ENCODE peak calls at places on chromosomes 4 and X, in seven cellular contexts. One of them, this sample, is unnamed.
A peak's percentile ranks its signal among the peaks of the same experiment; 100 is the strongest.

GRCh38 chr4:139243448-139244365 is 36.3 kb downstream of the MGARP start:
- DNase-seq in iris pigment epithelial cell: peak; percentile 99
- DNase-seq in endothelial cell: no peak
- DNase-seq in activated naive CD4-positive, alpha-beta T cell treated with Interleukin-2 at 50 U/mL for 16 hours: no peak
- DNase-seq in left colon: no peak
- DNase-seq in T-cell: no peak
- DNase-seq in NCI-H1105: no peak
- DNase-seq in this sample: peak; percentile 92

GRCh38 chr4:24995346-24995745 is 35.4 kb downstream of the LGI2 start:
- DNase-seq in T-cell: no peak
- DNase-seq in iris pigment epithelial cell: no peak
- DNase-seq in left colon: no peak
- DNase-seq in endothelial cell: no peak
- DNase-seq in activated naive CD4-positive, alpha-beta T cell treated with Interleukin-2 at 50 U/mL for 16 hours: no peak
- DNase-seq in NCI-H1105: no peak
- DNase-seq in this sample: no peak

GRCh38 chrX:22338740-22339139 is 66.0 kb downstream of the CBLL2 start:
- DNase-seq in NCI-H1105: no peak
- DNase-seq in endothelial cell: no peak
- DNase-seq in iris pigment epithelial cell: peak; percentile 29
- DNase-seq in T-cell: no peak
- DNase-seq in activated naive CD4-positive, alpha-beta T cell treated with Interleukin-2 at 50 U/mL for 16 hours: no peak
- DNase-seq in left colon: no peak
- DNase-seq in this sample: no peak

GRCh38 chr4:23959401-23960148 is 69.7 kb upstream of the PPARGC1A start:
- DNase-seq in NCI-H1105: no peak
- DNase-seq in activated naive CD4-positive, alpha-beta T cell treated with Interleukin-2 at 50 U/mL for 16 hours: no peak
- DNase-seq in left colon: no peak
- DNase-seq in iris pigment epithelial cell: no peak
- DNase-seq in T-cell: no peak
- DNase-seq in endothelial cell: no peak
- DNase-seq in this sample: no peak

GRCh38 chrX:115366535-115366934 is 77.0 kb downstream of the LUZP4 start:
- DNase-seq in endothelial cell: no peak
- DNase-seq in NCI-H1105: no peak
- DNase-seq in left colon: no peak
- DNase-seq in T-cell: no peak
- DNase-seq in iris pigment epithelial cell: no peak
- DNase-seq in activated naive CD4-positive, alpha-beta T cell treated with Interleukin-2 at 50 U/mL for 16 hours: no peak
- DNase-seq in this sample: no peak

GRCh38 chrX:44344194-44344593 is 722 bp upstream of the EFHC2 start:
- DNase-seq in NCI-H1105: no peak
- DNase-seq in endothelial cell: no peak
- DNase-seq in left colon: peak; percentile 28
- DNase-seq in iris pigment epithelial cell: no peak
- DNase-seq in activated naive CD4-positive, alpha-beta T cell treated with Interleukin-2 at 50 U/mL for 16 hours: peak; percentile 63
- DNase-seq in T-cell: peak; percentile 49
- DNase-seq in this sample: no peak

GRCh38 chr4:47533689-47534347 is 48.7 kb downstream of the ATP10D start:
- DNase-seq in left colon: no peak
- DNase-seq in iris pigment epithelial cell: peak; percentile 39
- DNase-seq in endothelial cell: no peak
- DNase-seq in NCI-H1105: no peak
- DNase-seq in T-cell: no peak
- DNase-seq in activated naive CD4-positive, alpha-beta T cell treated with Interleukin-2 at 50 U/mL for 16 hours: no peak
- DNase-seq in this sample: peak; percentile 28

GRCh38 chr4:81965911-81966310 is 407.9 kb downstream of the HNRNPD start:
- DNase-seq in NCI-H1105: no peak
- DNase-seq in iris pigment epithelial cell: no peak
- DNase-seq in left colon: no peak
- DNase-seq in activated naive CD4-positive, alpha-beta T cell treated with Interleukin-2 at 50 U/mL for 16 hours: no peak
- DNase-seq in endothelial cell: no peak
- DNase-seq in T-cell: no peak
- DNase-seq in this sample: no peak

GRCh38 chrX:75781618-75782017 is 3.4 kb downstream of the MAGEE2 start:
- DNase-seq in endothelial cell: no peak
- DNase-seq in iris pigment epithelial cell: no peak
- DNase-seq in T-cell: no peak
- DNase-seq in activated naive CD4-positive, alpha-beta T cell treated with Interleukin-2 at 50 U/mL for 16 hours: no peak
- DNase-seq in left colon: no peak
- DNase-seq in NCI-H1105: peak; percentile 51
- DNase-seq in this sample: no peak

GRCh38 chrX:44873415-44874270 is 655 bp downstream of the KDM6A start:
- DNase-seq in iris pigment epithelial cell: peak; percentile 63
- DNase-seq in endothelial cell: peak; percentile 63
- DNase-seq in activated naive CD4-positive, alpha-beta T cell treated with Interleukin-2 at 50 U/mL for 16 hours: peak; percentile 47
- DNase-seq in T-cell: peak; percentile 16
- DNase-seq in NCI-H1105: peak; percentile 15
- DNase-seq in left colon: peak; percentile 54
- DNase-seq in this sample: peak; percentile 18

GRCh38 chrX:19924285-19924684 is 36.9 kb upstream of the SH3KBP1 start:
- DNase-seq in T-cell: no peak
- DNase-seq in activated naive CD4-positive, alpha-beta T cell treated with Interleukin-2 at 50 U/mL for 16 hours: no peak
- DNase-seq in left colon: no peak
- DNase-seq in NCI-H1105: no peak
- DNase-seq in endothelial cell: no peak
- DNase-seq in iris pigment epithelial cell: no peak
- DNase-seq in this sample: peak; percentile 7

GRCh38 chr4:173990879-173991231 is 292.6 kb downstream of the FBXO8 start:
- DNase-seq in NCI-H1105: no peak
- DNase-seq in iris pigment epithelial cell: no peak
- DNase-seq in endothelial cell: no peak
- DNase-seq in T-cell: no peak
- DNase-seq in activated naive CD4-positive, alpha-beta T cell treated with Interleukin-2 at 50 U/mL for 16 hours: no peak
- DNase-seq in left colon: peak; percentile 34
- DNase-seq in this sample: peak; percentile 70

GRCh38 chr4:169861592-169861991 is 103.8 kb upstream of the HPF1 start:
- DNase-seq in endothelial cell: no peak
- DNase-seq in T-cell: no peak
- DNase-seq in activated naive CD4-positive, alpha-beta T cell treated with Interleukin-2 at 50 U/mL for 16 hours: no peak
- DNase-seq in left colon: no peak
- DNase-seq in NCI-H1105: no peak
- DNase-seq in iris pigment epithelial cell: no peak
- DNase-seq in this sample: no peak

GRCh38 chr4:3010998-3011397 is 47.6 kb downstream of the GRK4 start:
- DNase-seq in T-cell: no peak
- DNase-seq in endothelial cell: no peak
- DNase-seq in left colon: no peak
- DNase-seq in activated naive CD4-positive, alpha-beta T cell treated with Interleukin-2 at 50 U/mL for 16 hours: no peak
- DNase-seq in NCI-H1105: no peak
- DNase-seq in iris pigment epithelial cell: peak; percentile 67
- DNase-seq in this sample: peak; percentile 75

GRCh38 chr4:158079661-158080060 is 93.2 kb downstream of the GASK1B start:
- DNase-seq in NCI-H1105: no peak
- DNase-seq in endothelial cell: no peak
- DNase-seq in T-cell: no peak
- DNase-seq in left colon: no peak
- DNase-seq in activated naive CD4-positive, alpha-beta T cell treated with Interleukin-2 at 50 U/mL for 16 hours: no peak
- DNase-seq in iris pigment epithelial cell: no peak
- DNase-seq in this sample: peak; percentile 35

GRCh38 chr4:73520821-73521220 is 39.3 kb downstream of the AFM start:
- DNase-seq in left colon: no peak
- DNase-seq in activated naive CD4-positive, alpha-beta T cell treated with Interleukin-2 at 50 U/mL for 16 hours: no peak
- DNase-seq in T-cell: no peak
- DNase-seq in iris pigment epithelial cell: peak; percentile 59
- DNase-seq in NCI-H1105: no peak
- DNase-seq in endothelial cell: no peak
- DNase-seq in this sample: peak; percentile 93

GRCh38 chr4:113349400-113349799 is 299.9 kb downstream of the ANK2 start:
- DNase-seq in activated naive CD4-positive, alpha-beta T cell treated with Interleukin-2 at 50 U/mL for 16 hours: no peak
- DNase-seq in NCI-H1105: no peak
- DNase-seq in T-cell: no peak
- DNase-seq in left colon: no peak
- DNase-seq in iris pigment epithelial cell: no peak
- DNase-seq in endothelial cell: no peak
- DNase-seq in this sample: no peak

GRCh38 chrX:71103110-71103983 is 3.2 kb downstream of the CXorf65 start:
- DNase-seq in left colon: no peak
- DNase-seq in T-cell: peak; percentile 42
- DNase-seq in endothelial cell: peak; percentile 22
- DNase-seq in NCI-H1105: no peak
- DNase-seq in activated naive CD4-positive, alpha-beta T cell treated with Interleukin-2 at 50 U/mL for 16 hours: peak; percentile 45
- DNase-seq in iris pigment epithelial cell: no peak
- DNase-seq in this sample: no peak

GRCh38 chrX:5236749-5237148 is 991.9 kb downstream of the NLGN4X start:
- DNase-seq in endothelial cell: no peak
- DNase-seq in iris pigment epithelial cell: no peak
- DNase-seq in left colon: no peak
- DNase-seq in T-cell: no peak
- DNase-seq in activated naive CD4-positive, alpha-beta T cell treated with Interleukin-2 at 50 U/mL for 16 hours: no peak
- DNase-seq in NCI-H1105: no peak
- DNase-seq in this sample: no peak

GRCh38 chr4:162984621-162985020 is 182.1 kb downstream of the NAF1 start:
- DNase-seq in T-cell: no peak
- DNase-seq in endothelial cell: no peak
- DNase-seq in NCI-H1105: no peak
- DNase-seq in iris pigment epithelial cell: no peak
- DNase-seq in activated naive CD4-positive, alpha-beta T cell treated with Interleukin-2 at 50 U/mL for 16 hours: no peak
- DNase-seq in left colon: no peak
- DNase-seq in this sample: no peak

GRCh38 chr4:3836802-3837601 is 70.8 kb downstream of the ADRA2C start:
- DNase-seq in T-cell: no peak
- DNase-seq in endothelial cell: no peak
- DNase-seq in activated naive CD4-positive, alpha-beta T cell treated with Interleukin-2 at 50 U/mL for 16 hours: no peak
- DNase-seq in left colon: no peak
- DNase-seq in iris pigment epithelial cell: no peak
- DNase-seq in NCI-H1105: no peak
- DNase-seq in this sample: no peak

GRCh38 chr4:170089274-170089742 is 448 bp downstream of the AADAT start:
- DNase-seq in iris pigment epithelial cell: peak; percentile 43
- DNase-seq in endothelial cell: peak; percentile 28
- DNase-seq in activated naive CD4-positive, alpha-beta T cell treated with Interleukin-2 at 50 U/mL for 16 hours: no peak
- DNase-seq in T-cell: no peak
- DNase-seq in left colon: no peak
- DNase-seq in NCI-H1105: peak; percentile 36
- DNase-seq in this sample: peak; percentile 36

GRCh38 chr4:138226351-138226750 is 15.8 kb downstream of the SLC7A11 start:
- DNase-seq in left colon: no peak
- DNase-seq in NCI-H1105: no peak
- DNase-seq in T-cell: no peak
- DNase-seq in activated naive CD4-positive, alpha-beta T cell treated with Interleukin-2 at 50 U/mL for 16 hours: no peak
- DNase-seq in iris pigment epithelial cell: no peak
- DNase-seq in endothelial cell: no peak
- DNase-seq in this sample: no peak

GRCh38 chrX:46722742-46723568 is 36.0 kb downstream of the SLC9A7 start:
- DNase-seq in iris pigment epithelial cell: peak; percentile 20
- DNase-seq in activated naive CD4-positive, alpha-beta T cell treated with Interleukin-2 at 50 U/mL for 16 hours: no peak
- DNase-seq in left colon: no peak
- DNase-seq in NCI-H1105: no peak
- DNase-seq in endothelial cell: no peak
- DNase-seq in T-cell: no peak
- DNase-seq in this sample: no peak

GRCh38 chr4:158588777-158589176 is 67.1 kb downstream of the RXFP1 start:
- DNase-seq in T-cell: no peak
- DNase-seq in iris pigment epithelial cell: peak; percentile 33
- DNase-seq in activated naive CD4-positive, alpha-beta T cell treated with Interleukin-2 at 50 U/mL for 16 hours: no peak
- DNase-seq in left colon: no peak
- DNase-seq in endothelial cell: no peak
- DNase-seq in NCI-H1105: no peak
- DNase-seq in this sample: no peak

GRCh38 chr4:21790437-21791029 is 158.0 kb downstream of the KCNIP4 start:
- DNase-seq in iris pigment epithelial cell: peak; percentile 57
- DNase-seq in T-cell: no peak
- DNase-seq in NCI-H1105: no peak
- DNase-seq in left colon: no peak
- DNase-seq in endothelial cell: no peak
- DNase-seq in activated naive CD4-positive, alpha-beta T cell treated with Interleukin-2 at 50 U/mL for 16 hours: no peak
- DNase-seq in this sample: peak; percentile 60

GRCh38 chr4:77619408-77619807 is 13.8 kb downstream of the CXCL13 start:
- DNase-seq in activated naive CD4-positive, alpha-beta T cell treated with Interleukin-2 at 50 U/mL for 16 hours: no peak
- DNase-seq in endothelial cell: no peak
- DNase-seq in T-cell: no peak
- DNase-seq in NCI-H1105: no peak
- DNase-seq in left colon: no peak
- DNase-seq in iris pigment epithelial cell: peak; percentile 6
- DNase-seq in this sample: peak; percentile 7

GRCh38 chr4:175435437-175435836 is 376.6 kb downstream of the GPM6A start:
- DNase-seq in left colon: no peak
- DNase-seq in T-cell: no peak
- DNase-seq in endothelial cell: peak; percentile 54
- DNase-seq in NCI-H1105: peak; percentile 38
- DNase-seq in iris pigment epithelial cell: peak; percentile 34
- DNase-seq in activated naive CD4-positive, alpha-beta T cell treated with Interleukin-2 at 50 U/mL for 16 hours: no peak
- DNase-seq in this sample: peak; percentile 61

GRCh38 chr4:98903963-98904362 is 25.0 kb downstream of the EIF4E start:
- DNase-seq in endothelial cell: no peak
- DNase-seq in T-cell: no peak
- DNase-seq in left colon: no peak
- DNase-seq in iris pigment epithelial cell: no peak
- DNase-seq in activated naive CD4-positive, alpha-beta T cell treated with Interleukin-2 at 50 U/mL for 16 hours: no peak
- DNase-seq in NCI-H1105: no peak
- DNase-seq in this sample: no peak

GRCh38 chr4:29927895-29928294 is 792.3 kb upstream of the PCDH7 start:
- DNase-seq in activated naive CD4-positive, alpha-beta T cell treated with Interleukin-2 at 50 U/mL for 16 hours: no peak
- DNase-seq in endothelial cell: no peak
- DNase-seq in NCI-H1105: no peak
- DNase-seq in left colon: no peak
- DNase-seq in iris pigment epithelial cell: no peak
- DNase-seq in T-cell: no peak
- DNase-seq in this sample: no peak

GRCh38 chrX:10017866-10018265 is 50.7 kb downstream of the CLDN34 start:
- DNase-seq in T-cell: no peak
- DNase-seq in left colon: no peak
- DNase-seq in NCI-H1105: no peak
- DNase-seq in activated naive CD4-positive, alpha-beta T cell treated with Interleukin-2 at 50 U/mL for 16 hours: no peak
- DNase-seq in endothelial cell: no peak
- DNase-seq in iris pigment epithelial cell: peak; percentile 86
- DNase-seq in this sample: peak; percentile 77

GRCh38 chr4:149645790-149646189 is 169.9 kb downstream of the IQCM start:
- DNase-seq in NCI-H1105: no peak
- DNase-seq in endothelial cell: no peak
- DNase-seq in iris pigment epithelial cell: no peak
- DNase-seq in activated naive CD4-positive, alpha-beta T cell treated with Interleukin-2 at 50 U/mL for 16 hours: no peak
- DNase-seq in left colon: no peak
- DNase-seq in T-cell: no peak
- DNase-seq in this sample: peak; percentile 1

GRCh38 chrX:19673334-19674040 is 158.2 kb upstream of the MAP3K15 start:
- DNase-seq in endothelial cell: no peak
- DNase-seq in NCI-H1105: no peak
- DNase-seq in left colon: peak; percentile 49
- DNase-seq in iris pigment epithelial cell: peak; percentile 94
- DNase-seq in activated naive CD4-positive, alpha-beta T cell treated with Interleukin-2 at 50 U/mL for 16 hours: no peak
- DNase-seq in T-cell: no peak
- DNase-seq in this sample: peak; percentile 93

GRCh38 chrX:42837747-42838146 is 59.8 kb upstream of the PPP1R2C start:
- DNase-seq in T-cell: no peak
- DNase-seq in NCI-H1105: no peak
- DNase-seq in endothelial cell: no peak
- DNase-seq in activated naive CD4-positive, alpha-beta T cell treated with Interleukin-2 at 50 U/mL for 16 hours: no peak
- DNase-seq in iris pigment epithelial cell: no peak
- DNase-seq in left colon: no peak
- DNase-seq in this sample: no peak

GRCh38 chrX:53284684-53285447 is 3.5 kb upstream of the IQSEC2 start:
- DNase-seq in T-cell: no peak
- DNase-seq in activated naive CD4-positive, alpha-beta T cell treated with Interleukin-2 at 50 U/mL for 16 hours: peak; percentile 53
- DNase-seq in iris pigment epithelial cell: no peak
- DNase-seq in NCI-H1105: peak; percentile 10
- DNase-seq in endothelial cell: peak; percentile 58
- DNase-seq in left colon: peak; percentile 40
- DNase-seq in this sample: no peak

GRCh38 chr4:140019619-140020367 is 134.2 kb downstream of the MAML3 start:
- DNase-seq in left colon: no peak
- DNase-seq in T-cell: no peak
- DNase-seq in endothelial cell: no peak
- DNase-seq in NCI-H1105: no peak
- DNase-seq in iris pigment epithelial cell: no peak
- DNase-seq in activated naive CD4-positive, alpha-beta T cell treated with Interleukin-2 at 50 U/mL for 16 hours: no peak
- DNase-seq in this sample: no peak

GRCh38 chr4:18075823-18076433 is 54.4 kb upstream of the LCORL start:
- DNase-seq in endothelial cell: no peak
- DNase-seq in T-cell: peak; percentile 31
- DNase-seq in left colon: peak; percentile 31
- DNase-seq in iris pigment epithelial cell: no peak
- DNase-seq in NCI-H1105: no peak
- DNase-seq in activated naive CD4-positive, alpha-beta T cell treated with Interleukin-2 at 50 U/mL for 16 hours: peak; percentile 24
- DNase-seq in this sample: peak; percentile 1

This sample was measured in amniotic epithelial cell.